ENCODE peak calls at places on chromosomes 6 and 20, in five cellular contexts. L, N, O, A and W are unnamed samples.

GRCh38 chr6:168156742-168157265 is 77.8 kb upstream of the FRMD1 start:
- DNase-seq in L (peak), N (no peak), O (no peak), A (no peak), W (no peak)

GRCh38 chr6:30891816-30892553 is 7.7 kb downstream of the DDR1 start:
- DNase-seq in L (no peak), N (no peak), O (no peak), A (no peak), W (no peak)

GRCh38 chr20:3749689-3750639 is 17.5 kb downstream of the HSPA12B start:
- DNase-seq in L (peak), N (no peak), O (peak), A (no peak), W (peak)

GRCh38 chr20:47614703-47615309 is 113.1 kb downstream of the NCOA3 start:
- DNase-seq in L (no peak), N (no peak), O (peak), A (no peak), W (no peak)

GRCh38 chr6:157268396-157268795 is 54.9 kb downstream of the TMEM242 start:
- DNase-seq in L (no peak), N (no peak), O (no peak), A (no peak), W (no peak)

GRCh38 chr6:90362273-90362672 is 65.6 kb upstream of the BACH2 start:
- DNase-seq in L (no peak), N (no peak), O (peak), A (no peak), W (no peak)

GRCh38 chr6:124670801-124671200 is 291.4 kb upstream of the RNF217 start:
- DNase-seq in L (no peak), N (no peak), O (no peak), A (no peak), W (no peak)

GRCh38 chr20:829531-829930 is 4.0 kb upstream of the FAM110A start:
- DNase-seq in L (no peak), N (no peak), O (no peak), A (no peak), W (no peak)

GRCh38 chr20:36162272-36162966 is 7.9 kb downstream of the EPB41L1 start:
- DNase-seq in L (no peak), N (no peak), O (peak), A (no peak), W (no peak)

GRCh38 chr6:53906842-53907241 is 112.0 kb downstream of the LRRC1 start:
- DNase-seq in L (no peak), N (no peak), O (no peak), A (no peak), W (no peak)

GRCh38 chr6:53664623-53665022 is 933 bp downstream of the KLHL31 start:
- DNase-seq in L (no peak), N (no peak), O (no peak), A (no peak), W (no peak)

GRCh38 chr6:166313255-166314070 is 5.3 kb upstream of the PRR18 start:
- DNase-seq in L (peak), N (peak), O (peak), A (peak), W (peak)

GRCh38 chr6:41639556-41640371 is 1.5 kb downstream of the MDFI start:
- DNase-seq in L (peak), N (no peak), O (no peak), A (no peak), W (no peak)

GRCh38 chr6:22826961-22827360 is 257.6 kb downstream of the HDGFL1 start:
- DNase-seq in L (no peak), N (no peak), O (no peak), A (no peak), W (no peak)

GRCh38 chr6:23267651-23268050 is 698.3 kb downstream of the HDGFL1 start:
- DNase-seq in L (no peak), N (no peak), O (no peak), A (no peak), W (no peak)

GRCh38 chr20:25539742-25540201 is 45.6 kb downstream of the NINL start:
- DNase-seq in L (no peak), N (no peak), O (no peak), A (no peak), W (no peak)

GRCh38 chr20:45354423-45355208 is 6.4 kb upstream of the SDC4 start:
- DNase-seq in L (no peak), N (no peak), O (no peak), A (no peak), W (no peak)

GRCh38 chr6:16179970-16180431 is 51.1 kb downstream of the MYLIP start:
- DNase-seq in L (no peak), N (no peak), O (no peak), A (no peak), W (no peak)

GRCh38 chr20:39553120-39553519 is 591.0 kb downstream of the DHX35 start:
- DNase-seq in L (no peak), N (no peak), O (no peak), A (no peak), W (no peak)

DNA sequence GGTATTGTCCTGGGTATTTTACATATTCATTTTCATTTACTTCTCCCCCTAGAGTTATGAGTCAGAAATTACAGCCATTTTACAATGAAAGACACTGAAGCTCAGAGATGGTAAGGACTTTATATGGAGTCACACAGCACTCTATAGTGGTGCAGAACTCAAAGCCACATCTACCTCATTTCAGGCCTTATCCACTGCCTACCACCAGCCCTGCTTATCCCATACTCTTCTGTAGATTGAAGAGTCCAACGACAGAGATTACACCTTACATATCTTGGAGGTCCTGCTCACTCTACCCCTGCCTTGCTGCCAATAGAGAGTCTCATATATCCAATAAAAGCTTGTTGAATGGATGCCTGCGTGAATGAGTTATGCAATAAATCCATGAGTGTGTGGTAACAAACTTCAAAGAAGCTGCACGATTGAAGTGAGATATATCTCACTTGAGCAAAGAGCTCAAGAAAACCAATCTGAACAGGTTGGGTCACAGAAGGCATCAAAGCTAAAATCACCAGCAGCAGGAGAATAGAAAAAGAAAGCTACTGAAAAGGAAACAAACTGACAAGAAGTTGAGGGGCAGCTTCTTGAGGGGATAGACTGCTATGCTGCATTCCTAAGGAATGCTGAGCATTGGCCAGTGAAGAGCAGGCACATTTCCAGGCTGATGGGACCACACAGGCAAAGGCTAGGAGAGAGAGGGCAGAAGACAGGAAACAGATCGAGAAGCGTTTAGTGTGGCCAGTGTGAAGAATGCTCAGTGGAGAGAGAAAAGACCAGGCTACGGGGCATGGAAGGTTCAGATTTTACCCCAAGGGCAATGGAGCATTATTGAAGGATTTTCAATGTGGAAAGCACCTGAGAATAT is 585.6 kb downstream of the DHX35 start:
- DNase-seq in L (no peak), N (no peak), O (no peak), A (no peak), W (no peak)
- TF ChIP-seq CTCF in L (peak), N (no peak), O (no peak), A (no peak), W (no peak)

GRCh38 chr6:57283096-57283495 is 34.3 kb upstream of the PRIM2 start:
- DNase-seq in L (no peak), N (no peak), O (no peak), A (no peak), W (no peak)
- TF ChIP-seq SRF in L (no peak), N (no peak), O (no peak), A (no peak), W (no peak)

GRCh38 chr20:40511478-40511877 is 177.6 kb downstream of the MAFB start:
- DNase-seq in L (no peak), N (no peak), O (no peak), A (no peak), W (no peak)
- TF ChIP-seq JUND in L (no peak), N (no peak), O (no peak), A (no peak), W (no peak)

GRCh38 chr20:41340327-41341055 is at the start of gene LPIN3:
- DNase-seq in L (peak), N (peak), O (peak), A (no peak), W (peak)
- TF ChIP-seq CTCF in L (peak), N (no peak), O (peak), A (no peak), W (peak)

DNA sequence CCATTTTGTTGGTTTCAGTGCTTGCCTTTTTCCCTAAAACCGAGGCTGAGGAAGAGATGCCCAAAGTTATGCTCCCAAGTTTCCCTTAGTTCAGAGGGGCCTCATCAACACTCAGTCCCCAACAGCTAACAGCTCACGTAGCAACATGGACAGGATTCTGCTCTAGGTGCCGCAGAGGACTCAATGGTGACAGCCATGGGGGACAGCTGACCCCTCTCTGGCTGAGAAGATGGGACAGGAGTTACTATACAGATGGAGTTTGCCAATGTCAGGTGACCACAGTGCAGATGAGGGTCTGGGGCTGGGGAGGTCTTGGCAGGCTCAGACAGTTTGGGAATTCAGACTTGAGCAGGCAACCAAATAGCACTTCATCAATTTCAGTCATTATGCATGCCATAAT is 67.3 kb downstream of the NPEPL1 start:
- DNase-seq in L (no peak), N (no peak), O (no peak), A (no peak), W (no peak)
- TF ChIP-seq SRF in L (no peak), N (no peak), O (no peak), A (no peak), W (no peak)

GRCh38 chr20:59062057-59062456 is 19.5 kb upstream of the PRELID3B start:
- DNase-seq in L (no peak), N (no peak), O (no peak), A (no peak), W (no peak)

GRCh38 chr20:59068534-59068933 is 25.9 kb upstream of the PRELID3B start:
- DNase-seq in L (no peak), N (no peak), O (no peak), A (no peak), W (no peak)

GRCh38 chr20:59064214-59064722 is 21.7 kb upstream of the PRELID3B start:
- DNase-seq in L (no peak), N (no peak), O (no peak), A (no peak), W (no peak)

GRCh38 chr20:59063358-59064213 is 21.0 kb upstream of the PRELID3B start:
- DNase-seq in L (no peak), N (peak), O (peak), A (no peak), W (no peak)
- TF ChIP-seq JUND in L (no peak), N (peak), O (peak), A (no peak), W (no peak)

GRCh38 chr20:50138479-50139393 is 14.8 kb downstream of the PEDS1 start:
- DNase-seq in L (no peak), N (no peak), O (no peak), A (no peak), W (peak)
- TF ChIP-seq CTCF in L (peak), N (no peak), O (no peak), A (no peak), W (peak)